ENCODE peak calls at places on chromosomes 13 and 19, in seven cellular contexts. One of them, this sample, is unnamed.
A peak's percentile ranks its signal among the peaks of the same experiment; 100 is the strongest.

GRCh38 chr13:79541426-79542049 is 60.6 kb downstream of the NDFIP2 start:
- DNase-seq in stimulated activated CD4-positive, alpha-beta T cell treated with anti-CD3 and anti-CD28 coated beads, TNF-alpha, amount 100 ng/mL, for 24 hours: no peak
- DNase-seq in T-helper 2 cell: no peak
- DNase-seq in PC-9: no peak
- DNase-seq in mucosa of gallbladder: no peak
- DNase-seq in activated naive CD8-positive, alpha-beta T cell treated with anti-CD3 and anti-CD28 coated beads, Interleukin-2, amount 50 U/mL, for 24 hours: no peak
- DNase-seq in AG10803: peak; percentile 68
- DNase-seq in this sample: no peak

GRCh38 chr19:23799321-23799720 is 40.6 kb upstream of the ZNF681 start:
- DNase-seq in stimulated activated CD4-positive, alpha-beta T cell treated with anti-CD3 and anti-CD28 coated beads, TNF-alpha, amount 100 ng/mL, for 24 hours: no peak
- DNase-seq in T-helper 2 cell: peak; percentile 17
- DNase-seq in PC-9: no peak
- DNase-seq in mucosa of gallbladder: no peak
- DNase-seq in activated naive CD8-positive, alpha-beta T cell treated with anti-CD3 and anti-CD28 coated beads, Interleukin-2, amount 50 U/mL, for 24 hours: peak; percentile 3
- DNase-seq in AG10803: no peak
- DNase-seq in this sample: no peak

GRCh38 chr19:17475541-17476115 is 5.3 kb downstream of the SLC27A1 start:
- DNase-seq in stimulated activated CD4-positive, alpha-beta T cell treated with anti-CD3 and anti-CD28 coated beads, TNF-alpha, amount 100 ng/mL, for 24 hours: no peak
- DNase-seq in T-helper 2 cell: no peak
- DNase-seq in PC-9: peak; percentile 76
- DNase-seq in mucosa of gallbladder: peak; percentile 67
- DNase-seq in activated naive CD8-positive, alpha-beta T cell treated with anti-CD3 and anti-CD28 coated beads, Interleukin-2, amount 50 U/mL, for 24 hours: no peak
- DNase-seq in AG10803: peak; percentile 80
- DNase-seq in this sample: no peak

GRCh38 chr19:18789883-18790565 is 1.1 kb downstream of the COMP start:
- DNase-seq in stimulated activated CD4-positive, alpha-beta T cell treated with anti-CD3 and anti-CD28 coated beads, TNF-alpha, amount 100 ng/mL, for 24 hours: peak; percentile 29
- DNase-seq in T-helper 2 cell: peak; percentile 29
- DNase-seq in PC-9: no peak
- DNase-seq in mucosa of gallbladder: no peak
- DNase-seq in activated naive CD8-positive, alpha-beta T cell treated with anti-CD3 and anti-CD28 coated beads, Interleukin-2, amount 50 U/mL, for 24 hours: peak; percentile 31
- DNase-seq in AG10803: no peak
- DNase-seq in this sample: no peak

GRCh38 chr19:42445948-42446347 is 3.2 kb upstream of the CXCL17 start:
- DNase-seq in stimulated activated CD4-positive, alpha-beta T cell treated with anti-CD3 and anti-CD28 coated beads, TNF-alpha, amount 100 ng/mL, for 24 hours: no peak
- DNase-seq in T-helper 2 cell: no peak
- DNase-seq in PC-9: no peak
- DNase-seq in mucosa of gallbladder: no peak
- DNase-seq in activated naive CD8-positive, alpha-beta T cell treated with anti-CD3 and anti-CD28 coated beads, Interleukin-2, amount 50 U/mL, for 24 hours: no peak
- DNase-seq in AG10803: no peak
- DNase-seq in this sample: no peak

GRCh38 chr19:44850641-44851109 is 4.6 kb downstream of the NECTIN2 start:
- DNase-seq in stimulated activated CD4-positive, alpha-beta T cell treated with anti-CD3 and anti-CD28 coated beads, TNF-alpha, amount 100 ng/mL, for 24 hours: no peak
- DNase-seq in T-helper 2 cell: no peak
- DNase-seq in PC-9: no peak
- DNase-seq in mucosa of gallbladder: no peak
- DNase-seq in activated naive CD8-positive, alpha-beta T cell treated with anti-CD3 and anti-CD28 coated beads, Interleukin-2, amount 50 U/mL, for 24 hours: no peak
- DNase-seq in AG10803: no peak
- DNase-seq in this sample: no peak

GRCh38 chr13:32736648-32737047 is 150.4 kb downstream of the PDS5B start:
- DNase-seq in stimulated activated CD4-positive, alpha-beta T cell treated with anti-CD3 and anti-CD28 coated beads, TNF-alpha, amount 100 ng/mL, for 24 hours: no peak
- DNase-seq in T-helper 2 cell: no peak
- DNase-seq in PC-9: no peak
- DNase-seq in mucosa of gallbladder: no peak
- DNase-seq in activated naive CD8-positive, alpha-beta T cell treated with anti-CD3 and anti-CD28 coated beads, Interleukin-2, amount 50 U/mL, for 24 hours: no peak
- DNase-seq in AG10803: no peak
- DNase-seq in this sample: no peak

GRCh38 chr19:46466536-46467199 is 4.7 kb downstream of the PNMA8A start:
- DNase-seq in stimulated activated CD4-positive, alpha-beta T cell treated with anti-CD3 and anti-CD28 coated beads, TNF-alpha, amount 100 ng/mL, for 24 hours: no peak
- DNase-seq in T-helper 2 cell: no peak
- DNase-seq in PC-9: no peak
- DNase-seq in mucosa of gallbladder: no peak
- DNase-seq in activated naive CD8-positive, alpha-beta T cell treated with anti-CD3 and anti-CD28 coated beads, Interleukin-2, amount 50 U/mL, for 24 hours: no peak
- DNase-seq in AG10803: peak; percentile 82
- DNase-seq in this sample: no peak

GRCh38 chr13:19890030-19890429 is 26.6 kb upstream of the ZMYM5 start:
- DNase-seq in stimulated activated CD4-positive, alpha-beta T cell treated with anti-CD3 and anti-CD28 coated beads, TNF-alpha, amount 100 ng/mL, for 24 hours: no peak
- DNase-seq in T-helper 2 cell: no peak
- DNase-seq in PC-9: no peak
- DNase-seq in mucosa of gallbladder: no peak
- DNase-seq in activated naive CD8-positive, alpha-beta T cell treated with anti-CD3 and anti-CD28 coated beads, Interleukin-2, amount 50 U/mL, for 24 hours: no peak
- DNase-seq in AG10803: no peak
- DNase-seq in this sample: no peak

GRCh38 chr13:22114630-22115311 is 443.9 kb downstream of the FGF9 start:
- DNase-seq in stimulated activated CD4-positive, alpha-beta T cell treated with anti-CD3 and anti-CD28 coated beads, TNF-alpha, amount 100 ng/mL, for 24 hours: no peak
- DNase-seq in T-helper 2 cell: no peak
- DNase-seq in PC-9: no peak
- DNase-seq in mucosa of gallbladder: peak; percentile 14
- DNase-seq in activated naive CD8-positive, alpha-beta T cell treated with anti-CD3 and anti-CD28 coated beads, Interleukin-2, amount 50 U/mL, for 24 hours: peak; percentile 26
- DNase-seq in AG10803: peak; percentile 17
- DNase-seq in this sample: no peak

GRCh38 chr19:33286899-33287298 is 15.4 kb downstream of the CEBPA start:
- DNase-seq in stimulated activated CD4-positive, alpha-beta T cell treated with anti-CD3 and anti-CD28 coated beads, TNF-alpha, amount 100 ng/mL, for 24 hours: no peak
- DNase-seq in T-helper 2 cell: no peak
- DNase-seq in PC-9: no peak
- DNase-seq in mucosa of gallbladder: no peak
- DNase-seq in activated naive CD8-positive, alpha-beta T cell treated with anti-CD3 and anti-CD28 coated beads, Interleukin-2, amount 50 U/mL, for 24 hours: no peak
- DNase-seq in AG10803: no peak
- DNase-seq in this sample: no peak

GRCh38 chr19:4645718-4646117 is 6.4 kb downstream of the TNFAIP8L1 start:
- DNase-seq in stimulated activated CD4-positive, alpha-beta T cell treated with anti-CD3 and anti-CD28 coated beads, TNF-alpha, amount 100 ng/mL, for 24 hours: no peak
- DNase-seq in T-helper 2 cell: no peak
- DNase-seq in PC-9: no peak
- DNase-seq in mucosa of gallbladder: no peak
- DNase-seq in activated naive CD8-positive, alpha-beta T cell treated with anti-CD3 and anti-CD28 coated beads, Interleukin-2, amount 50 U/mL, for 24 hours: no peak
- DNase-seq in AG10803: no peak
- DNase-seq in this sample: no peak

GRCh38 chr13:51000576-51001260 is 91.1 kb downstream of the RNASEH2B start:
- DNase-seq in stimulated activated CD4-positive, alpha-beta T cell treated with anti-CD3 and anti-CD28 coated beads, TNF-alpha, amount 100 ng/mL, for 24 hours: no peak
- DNase-seq in T-helper 2 cell: no peak
- DNase-seq in PC-9: no peak
- DNase-seq in mucosa of gallbladder: no peak
- DNase-seq in activated naive CD8-positive, alpha-beta T cell treated with anti-CD3 and anti-CD28 coated beads, Interleukin-2, amount 50 U/mL, for 24 hours: no peak
- DNase-seq in AG10803: peak; percentile 87
- DNase-seq in this sample: no peak

GRCh38 chr13:107770541-107770940 is 444.8 kb downstream of the LIG4 start:
- DNase-seq in stimulated activated CD4-positive, alpha-beta T cell treated with anti-CD3 and anti-CD28 coated beads, TNF-alpha, amount 100 ng/mL, for 24 hours: no peak
- DNase-seq in T-helper 2 cell: no peak
- DNase-seq in PC-9: no peak
- DNase-seq in mucosa of gallbladder: no peak
- DNase-seq in activated naive CD8-positive, alpha-beta T cell treated with anti-CD3 and anti-CD28 coated beads, Interleukin-2, amount 50 U/mL, for 24 hours: no peak
- DNase-seq in AG10803: no peak
- DNase-seq in this sample: no peak

GRCh38 chr13:37597477-37597876 is 1.1 kb downstream of the POSTN start:
- DNase-seq in stimulated activated CD4-positive, alpha-beta T cell treated with anti-CD3 and anti-CD28 coated beads, TNF-alpha, amount 100 ng/mL, for 24 hours: no peak
- DNase-seq in T-helper 2 cell: no peak
- DNase-seq in PC-9: no peak
- DNase-seq in mucosa of gallbladder: no peak
- DNase-seq in activated naive CD8-positive, alpha-beta T cell treated with anti-CD3 and anti-CD28 coated beads, Interleukin-2, amount 50 U/mL, for 24 hours: no peak
- DNase-seq in AG10803: no peak
- DNase-seq in this sample: no peak

GRCh38 chr19:8209111-8209964 is at the start of gene CERS4:
- DNase-seq in stimulated activated CD4-positive, alpha-beta T cell treated with anti-CD3 and anti-CD28 coated beads, TNF-alpha, amount 100 ng/mL, for 24 hours: peak; percentile 78
- DNase-seq in T-helper 2 cell: peak; percentile 80
- DNase-seq in PC-9: peak; percentile 53
- DNase-seq in mucosa of gallbladder: peak; percentile 40
- DNase-seq in activated naive CD8-positive, alpha-beta T cell treated with anti-CD3 and anti-CD28 coated beads, Interleukin-2, amount 50 U/mL, for 24 hours: peak; percentile 83
- DNase-seq in AG10803: no peak
- DNase-seq in this sample: peak; percentile 71

GRCh38 chr13:39306639-39307589 is 268.7 kb downstream of the NHLRC3 start:
- DNase-seq in stimulated activated CD4-positive, alpha-beta T cell treated with anti-CD3 and anti-CD28 coated beads, TNF-alpha, amount 100 ng/mL, for 24 hours: peak; percentile 28
- DNase-seq in T-helper 2 cell: no peak
- DNase-seq in PC-9: no peak
- DNase-seq in mucosa of gallbladder: no peak
- DNase-seq in activated naive CD8-positive, alpha-beta T cell treated with anti-CD3 and anti-CD28 coated beads, Interleukin-2, amount 50 U/mL, for 24 hours: peak; percentile 17
- DNase-seq in AG10803: no peak
- DNase-seq in this sample: no peak

GRCh38 chr19:49398931-49399330 is 10.9 kb downstream of the KASH5 start:
- DNase-seq in stimulated activated CD4-positive, alpha-beta T cell treated with anti-CD3 and anti-CD28 coated beads, TNF-alpha, amount 100 ng/mL, for 24 hours: no peak
- DNase-seq in T-helper 2 cell: no peak
- DNase-seq in PC-9: no peak
- DNase-seq in mucosa of gallbladder: no peak
- DNase-seq in activated naive CD8-positive, alpha-beta T cell treated with anti-CD3 and anti-CD28 coated beads, Interleukin-2, amount 50 U/mL, for 24 hours: no peak
- DNase-seq in AG10803: no peak
- DNase-seq in this sample: no peak

GRCh38 chr13:22325761-22326160 is 654.9 kb downstream of the FGF9 start:
- DNase-seq in stimulated activated CD4-positive, alpha-beta T cell treated with anti-CD3 and anti-CD28 coated beads, TNF-alpha, amount 100 ng/mL, for 24 hours: no peak
- DNase-seq in T-helper 2 cell: no peak
- DNase-seq in PC-9: no peak
- DNase-seq in mucosa of gallbladder: no peak
- DNase-seq in activated naive CD8-positive, alpha-beta T cell treated with anti-CD3 and anti-CD28 coated beads, Interleukin-2, amount 50 U/mL, for 24 hours: no peak
- DNase-seq in AG10803: no peak
- DNase-seq in this sample: no peak

GRCh38 chr19:16261584-16262370 is 62.8 kb upstream of the KLF2 start:
- DNase-seq in stimulated activated CD4-positive, alpha-beta T cell treated with anti-CD3 and anti-CD28 coated beads, TNF-alpha, amount 100 ng/mL, for 24 hours: no peak
- DNase-seq in T-helper 2 cell: no peak
- DNase-seq in PC-9: no peak
- DNase-seq in mucosa of gallbladder: no peak
- DNase-seq in activated naive CD8-positive, alpha-beta T cell treated with anti-CD3 and anti-CD28 coated beads, Interleukin-2, amount 50 U/mL, for 24 hours: no peak
- DNase-seq in AG10803: no peak
- DNase-seq in this sample: no peak

GRCh38 chr13:44004881-44005280 is 125.2 kb downstream of the LACC1 start:
- DNase-seq in stimulated activated CD4-positive, alpha-beta T cell treated with anti-CD3 and anti-CD28 coated beads, TNF-alpha, amount 100 ng/mL, for 24 hours: no peak
- DNase-seq in T-helper 2 cell: no peak
- DNase-seq in PC-9: no peak
- DNase-seq in mucosa of gallbladder: no peak
- DNase-seq in activated naive CD8-positive, alpha-beta T cell treated with anti-CD3 and anti-CD28 coated beads, Interleukin-2, amount 50 U/mL, for 24 hours: no peak
- DNase-seq in AG10803: peak; percentile 28
- DNase-seq in this sample: no peak

GRCh38 chr19:28424662-28425430 is 788.1 kb downstream of the UQCRFS1 start:
- DNase-seq in stimulated activated CD4-positive, alpha-beta T cell treated with anti-CD3 and anti-CD28 coated beads, TNF-alpha, amount 100 ng/mL, for 24 hours: no peak
- DNase-seq in T-helper 2 cell: no peak
- DNase-seq in PC-9: no peak
- DNase-seq in mucosa of gallbladder: no peak
- DNase-seq in activated naive CD8-positive, alpha-beta T cell treated with anti-CD3 and anti-CD28 coated beads, Interleukin-2, amount 50 U/mL, for 24 hours: no peak
- DNase-seq in AG10803: no peak
- DNase-seq in this sample: no peak

GRCh38 chr13:43377149-43377548 is 353.8 kb downstream of the DNAJC15 start:
- DNase-seq in stimulated activated CD4-positive, alpha-beta T cell treated with anti-CD3 and anti-CD28 coated beads, TNF-alpha, amount 100 ng/mL, for 24 hours: no peak
- DNase-seq in T-helper 2 cell: no peak
- DNase-seq in PC-9: no peak
- DNase-seq in mucosa of gallbladder: no peak
- DNase-seq in activated naive CD8-positive, alpha-beta T cell treated with anti-CD3 and anti-CD28 coated beads, Interleukin-2, amount 50 U/mL, for 24 hours: no peak
- DNase-seq in AG10803: peak; percentile 52
- DNase-seq in this sample: no peak

GRCh38 chr19:34308381-34309367 is 54.3 kb downstream of the GARRE1 start:
- DNase-seq in stimulated activated CD4-positive, alpha-beta T cell treated with anti-CD3 and anti-CD28 coated beads, TNF-alpha, amount 100 ng/mL, for 24 hours: no peak
- DNase-seq in T-helper 2 cell: peak; percentile 17
- DNase-seq in PC-9: no peak
- DNase-seq in mucosa of gallbladder: no peak
- DNase-seq in activated naive CD8-positive, alpha-beta T cell treated with anti-CD3 and anti-CD28 coated beads, Interleukin-2, amount 50 U/mL, for 24 hours: no peak
- DNase-seq in AG10803: peak; percentile 69
- DNase-seq in this sample: no peak

GRCh38 chr19:35501684-35502083 is 11.4 kb upstream of the KRTDAP start:
- DNase-seq in stimulated activated CD4-positive, alpha-beta T cell treated with anti-CD3 and anti-CD28 coated beads, TNF-alpha, amount 100 ng/mL, for 24 hours: no peak
- DNase-seq in T-helper 2 cell: no peak
- DNase-seq in PC-9: no peak
- DNase-seq in mucosa of gallbladder: no peak
- DNase-seq in activated naive CD8-positive, alpha-beta T cell treated with anti-CD3 and anti-CD28 coated beads, Interleukin-2, amount 50 U/mL, for 24 hours: no peak
- DNase-seq in AG10803: no peak
- DNase-seq in this sample: no peak

GRCh38 chr13:114149774-114150740 is 17.6 kb upstream of the RASA3 start:
- DNase-seq in stimulated activated CD4-positive, alpha-beta T cell treated with anti-CD3 and anti-CD28 coated beads, TNF-alpha, amount 100 ng/mL, for 24 hours: no peak
- DNase-seq in T-helper 2 cell: no peak
- DNase-seq in PC-9: no peak
- DNase-seq in mucosa of gallbladder: no peak
- DNase-seq in activated naive CD8-positive, alpha-beta T cell treated with anti-CD3 and anti-CD28 coated beads, Interleukin-2, amount 50 U/mL, for 24 hours: no peak
- DNase-seq in AG10803: no peak
- DNase-seq in this sample: no peak

GRCh38 chr19:4694211-4694987 is 24.3 kb upstream of the MYDGF start:
- DNase-seq in stimulated activated CD4-positive, alpha-beta T cell treated with anti-CD3 and anti-CD28 coated beads, TNF-alpha, amount 100 ng/mL, for 24 hours: no peak
- DNase-seq in T-helper 2 cell: no peak
- DNase-seq in PC-9: peak; percentile 81
- DNase-seq in mucosa of gallbladder: no peak
- DNase-seq in activated naive CD8-positive, alpha-beta T cell treated with anti-CD3 and anti-CD28 coated beads, Interleukin-2, amount 50 U/mL, for 24 hours: no peak
- DNase-seq in AG10803: peak; percentile 84
- DNase-seq in this sample: no peak

GRCh38 chr13:28467034-28467433 is 27.9 kb downstream of the FLT1 start:
- DNase-seq in stimulated activated CD4-positive, alpha-beta T cell treated with anti-CD3 and anti-CD28 coated beads, TNF-alpha, amount 100 ng/mL, for 24 hours: no peak
- DNase-seq in T-helper 2 cell: no peak
- DNase-seq in PC-9: no peak
- DNase-seq in mucosa of gallbladder: no peak
- DNase-seq in activated naive CD8-positive, alpha-beta T cell treated with anti-CD3 and anti-CD28 coated beads, Interleukin-2, amount 50 U/mL, for 24 hours: no peak
- DNase-seq in AG10803: no peak
- DNase-seq in this sample: no peak

GRCh38 chr13:80082396-80083096 is 258.4 kb downstream of the SPRY2 start:
- DNase-seq in stimulated activated CD4-positive, alpha-beta T cell treated with anti-CD3 and anti-CD28 coated beads, TNF-alpha, amount 100 ng/mL, for 24 hours: no peak
- DNase-seq in T-helper 2 cell: no peak
- DNase-seq in PC-9: no peak
- DNase-seq in mucosa of gallbladder: no peak
- DNase-seq in activated naive CD8-positive, alpha-beta T cell treated with anti-CD3 and anti-CD28 coated beads, Interleukin-2, amount 50 U/mL, for 24 hours: no peak
- DNase-seq in AG10803: peak; percentile 76
- DNase-seq in this sample: no peak

GRCh38 chr13:112454648-112455334 is 78.6 kb downstream of the SPACA7 start:
- DNase-seq in stimulated activated CD4-positive, alpha-beta T cell treated with anti-CD3 and anti-CD28 coated beads, TNF-alpha, amount 100 ng/mL, for 24 hours: no peak
- DNase-seq in T-helper 2 cell: no peak
- DNase-seq in PC-9: no peak
- DNase-seq in mucosa of gallbladder: no peak
- DNase-seq in activated naive CD8-positive, alpha-beta T cell treated with anti-CD3 and anti-CD28 coated beads, Interleukin-2, amount 50 U/mL, for 24 hours: no peak
- DNase-seq in AG10803: no peak
- DNase-seq in this sample: no peak

GRCh38 chr13:32282096-32282711 is 33.0 kb downstream of the ZAR1L start:
- DNase-seq in stimulated activated CD4-positive, alpha-beta T cell treated with anti-CD3 and anti-CD28 coated beads, TNF-alpha, amount 100 ng/mL, for 24 hours: no peak
- DNase-seq in T-helper 2 cell: no peak
- DNase-seq in PC-9: no peak
- DNase-seq in mucosa of gallbladder: no peak
- DNase-seq in activated naive CD8-positive, alpha-beta T cell treated with anti-CD3 and anti-CD28 coated beads, Interleukin-2, amount 50 U/mL, for 24 hours: no peak
- DNase-seq in AG10803: no peak
- DNase-seq in this sample: no peak

GRCh38 chr19:15672580-15673175 is at the start of gene CYP4F12:
- DNase-seq in stimulated activated CD4-positive, alpha-beta T cell treated with anti-CD3 and anti-CD28 coated beads, TNF-alpha, amount 100 ng/mL, for 24 hours: peak; percentile 11
- DNase-seq in T-helper 2 cell: no peak
- DNase-seq in PC-9: peak; percentile 92
- DNase-seq in mucosa of gallbladder: peak; percentile 92
- DNase-seq in activated naive CD8-positive, alpha-beta T cell treated with anti-CD3 and anti-CD28 coated beads, Interleukin-2, amount 50 U/mL, for 24 hours: peak; percentile 13
- DNase-seq in AG10803: peak; percentile 17
- DNase-seq in this sample: no peak

GRCh38 chr13:41268764-41269163 is 5.4 kb upstream of the MTRF1 start:
- DNase-seq in stimulated activated CD4-positive, alpha-beta T cell treated with anti-CD3 and anti-CD28 coated beads, TNF-alpha, amount 100 ng/mL, for 24 hours: no peak
- DNase-seq in T-helper 2 cell: no peak
- DNase-seq in PC-9: no peak
- DNase-seq in mucosa of gallbladder: no peak
- DNase-seq in activated naive CD8-positive, alpha-beta T cell treated with anti-CD3 and anti-CD28 coated beads, Interleukin-2, amount 50 U/mL, for 24 hours: no peak
- DNase-seq in AG10803: no peak
- DNase-seq in this sample: no peak

GRCh38 chr19:13850910-13851753 is 25.8 kb upstream of the NANOS3 start:
- DNase-seq in stimulated activated CD4-positive, alpha-beta T cell treated with anti-CD3 and anti-CD28 coated beads, TNF-alpha, amount 100 ng/mL, for 24 hours: peak; percentile 62
- DNase-seq in T-helper 2 cell: peak; percentile 43
- DNase-seq in PC-9: peak; percentile 96
- DNase-seq in mucosa of gallbladder: peak; percentile 86
- DNase-seq in activated naive CD8-positive, alpha-beta T cell treated with anti-CD3 and anti-CD28 coated beads, Interleukin-2, amount 50 U/mL, for 24 hours: peak; percentile 79
- DNase-seq in AG10803: peak; percentile 95
- DNase-seq in this sample: peak; percentile 68

GRCh38 chr19:46350029-46350757 is 3.3 kb downstream of the PPP5C start:
- DNase-seq in stimulated activated CD4-positive, alpha-beta T cell treated with anti-CD3 and anti-CD28 coated beads, TNF-alpha, amount 100 ng/mL, for 24 hours: no peak
- DNase-seq in T-helper 2 cell: no peak
- DNase-seq in PC-9: no peak
- DNase-seq in mucosa of gallbladder: no peak
- DNase-seq in activated naive CD8-positive, alpha-beta T cell treated with anti-CD3 and anti-CD28 coated beads, Interleukin-2, amount 50 U/mL, for 24 hours: peak; percentile 36
- DNase-seq in AG10803: no peak
- DNase-seq in this sample: no peak

GRCh38 chr13:28486144-28486543 is 8.8 kb downstream of the FLT1 start:
- DNase-seq in stimulated activated CD4-positive, alpha-beta T cell treated with anti-CD3 and anti-CD28 coated beads, TNF-alpha, amount 100 ng/mL, for 24 hours: no peak
- DNase-seq in T-helper 2 cell: no peak
- DNase-seq in PC-9: no peak
- DNase-seq in mucosa of gallbladder: no peak
- DNase-seq in activated naive CD8-positive, alpha-beta T cell treated with anti-CD3 and anti-CD28 coated beads, Interleukin-2, amount 50 U/mL, for 24 hours: no peak
- DNase-seq in AG10803: no peak
- DNase-seq in this sample: no peak

GRCh38 chr13:40456397-40456958 is 210.0 kb downstream of the FOXO1 start:
- DNase-seq in stimulated activated CD4-positive, alpha-beta T cell treated with anti-CD3 and anti-CD28 coated beads, TNF-alpha, amount 100 ng/mL, for 24 hours: no peak
- DNase-seq in T-helper 2 cell: no peak
- DNase-seq in PC-9: no peak
- DNase-seq in mucosa of gallbladder: no peak
- DNase-seq in activated naive CD8-positive, alpha-beta T cell treated with anti-CD3 and anti-CD28 coated beads, Interleukin-2, amount 50 U/mL, for 24 hours: no peak
- DNase-seq in AG10803: no peak
- DNase-seq in this sample: no peak

GRCh38 chr19:32570081-32570785 is 10.8 kb upstream of the PDCD5 start:
- DNase-seq in stimulated activated CD4-positive, alpha-beta T cell treated with anti-CD3 and anti-CD28 coated beads, TNF-alpha, amount 100 ng/mL, for 24 hours: peak; percentile 22
- DNase-seq in T-helper 2 cell: peak; percentile 33
- DNase-seq in PC-9: peak; percentile 61
- DNase-seq in mucosa of gallbladder: peak; percentile 50
- DNase-seq in activated naive CD8-positive, alpha-beta T cell treated with anti-CD3 and anti-CD28 coated beads, Interleukin-2, amount 50 U/mL, for 24 hours: peak; percentile 46
- DNase-seq in AG10803: peak; percentile 63
- DNase-seq in this sample: peak; percentile 13

This sample was measured in activated T-helper 9 cell treated with anti-CD3 and anti-CD28 coated beads, Interleukin-2, amount 50 U/mL, for 16 hours.